ENCODE peak calls at places on chromosomes 6 and 20, in four cellular contexts. Y, W, N and Q are unnamed samples.

GRCh38 chr6:39444479-39445019 is 122.0 kb upstream of the KCNK16 start:
- DNase-seq in Y (no peak), W (no peak), N (no peak), Q (no peak)

GRCh38 chr6:112311950-112312547 is 35.1 kb upstream of the RFPL4B start:
- DNase-seq in Y (peak), W (peak), N (peak), Q (no peak)

GRCh38 chr20:61539706-61540360 is 287.8 kb downstream of the CDH4 start:
- DNase-seq in Y (no peak), W (no peak), N (no peak), Q (no peak)

GRCh38 chr6:167233490-167233889 is 57.6 kb upstream of the UNC93A start:
- DNase-seq in Y (no peak), W (no peak), N (no peak), Q (no peak)

GRCh38 chr6:3363296-3364025 is 93.4 kb downstream of the SLC22A23 start:
- DNase-seq in Y (no peak), W (no peak), N (peak), Q (peak)

GRCh38 chr20:59598625-59599310 is 5.6 kb upstream of the PHACTR3 start:
- DNase-seq in Y (peak), W (peak), N (peak), Q (no peak)

GRCh38 chr6:20746805-20747204 is 212.5 kb downstream of the CDKAL1 start:
- DNase-seq in Y (no peak), W (no peak), N (no peak), Q (no peak)

GRCh38 chr6:42970859-42971612 is 7.9 kb downstream of the PEX6 start:
- DNase-seq in Y (peak), W (no peak), N (peak), Q (no peak)

GRCh38 chr20:4154958-4155411 is 139.6 kb upstream of the RNF24 start:
- DNase-seq in Y (no peak), W (no peak), N (no peak), Q (no peak)

GRCh38 chr6:26613717-26614683 is 17.2 kb downstream of the ABT1 start:
- DNase-seq in Y (peak), W (peak), N (no peak), Q (no peak)

GRCh38 chr6:30930506-30930905 is 1.5 kb downstream of the SFTA2 start:
- DNase-seq in Y (no peak), W (no peak), N (no peak), Q (no peak)

GRCh38 chr20:15700147-15700765 is 873.0 kb downstream of the KIF16B start:
- DNase-seq in Y (peak), W (no peak), N (no peak), Q (no peak)

GRCh38 chr20:15706719-15707118 is 866.5 kb downstream of the KIF16B start:
- DNase-seq in Y (no peak), W (no peak), N (peak), Q (no peak)

GRCh38 chr20:15702161-15702560 is 871.1 kb downstream of the KIF16B start:
- DNase-seq in Y (no peak), W (no peak), N (no peak), Q (no peak)

GRCh38 chr20:15705975-15706374 is 867.3 kb downstream of the KIF16B start:
- DNase-seq in Y (no peak), W (no peak), N (no peak), Q (no peak)

DNA sequence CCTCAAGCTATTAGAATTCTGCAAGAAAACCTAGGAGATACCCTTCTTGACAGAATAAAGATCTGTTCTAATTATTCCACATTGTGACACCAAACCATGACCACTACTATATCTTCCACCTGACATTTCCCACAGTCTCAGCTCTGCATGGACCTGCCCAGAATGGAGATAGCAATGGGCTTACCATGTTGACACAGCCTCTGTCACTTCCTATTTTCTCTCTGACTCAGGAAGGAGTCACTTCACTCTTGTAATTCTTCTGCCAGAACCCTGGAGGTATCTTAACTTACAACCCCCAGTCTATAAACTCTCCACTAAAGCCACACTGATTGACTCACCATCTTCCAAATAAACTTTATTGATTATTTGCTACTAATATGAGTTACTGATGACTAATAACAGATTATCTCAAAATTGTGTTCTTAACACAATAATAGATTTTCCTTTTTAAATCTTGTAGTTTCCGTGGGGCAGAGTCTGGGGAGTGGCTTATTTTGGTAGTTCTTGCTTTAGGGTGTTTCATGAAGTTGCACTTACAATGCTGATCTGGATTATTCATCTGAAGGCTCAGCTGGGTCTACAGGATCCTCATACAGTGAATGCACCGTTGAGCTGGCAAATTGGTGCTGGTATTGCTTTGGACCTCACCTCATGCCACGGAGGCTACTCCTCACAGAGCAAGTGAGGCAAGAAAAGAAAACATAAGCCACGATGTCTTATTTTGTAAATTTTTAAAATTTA is 869.9 kb downstream of the KIF16B start:
- DNase-seq in Y (no peak), W (no peak), N (peak), Q (peak)
- H3K9ac ChIP-seq in Y (no peak), W (no peak), N (peak), Q (no peak)

GRCh38 chr6:37019065-37019450 is 13.6 kb downstream of the FGD2 start:
- DNase-seq in Y (no peak), W (no peak), N (peak), Q (no peak)
- H3K9ac ChIP-seq in Y (no peak), W (no peak), N (peak), Q (no peak)

GRCh38 chr6:46324706-46325105 is 153.9 kb upstream of the ENPP5 start:
- DNase-seq in Y (no peak), W (no peak), N (no peak), Q (no peak)
- H3K9ac ChIP-seq in Y (peak), W (no peak), N (no peak), Q (no peak)

GRCh38 chr6:87408721-87409155 is 966 bp downstream of the CFAP206 start:
- DNase-seq in Y (no peak), W (no peak), N (no peak), Q (no peak)
- H3K9ac ChIP-seq in Y (peak), W (peak), N (peak), Q (peak)

GRCh38 chr6:134293659-134294161 is 24.2 kb downstream of the SGK1 start:
- DNase-seq in Y (no peak), W (no peak), N (no peak), Q (no peak)

GRCh38 chr6:134296762-134297161 is 21.1 kb downstream of the SGK1 start:
- DNase-seq in Y (no peak), W (no peak), N (no peak), Q (no peak)

GRCh38 chr6:134291156-134291555 is 26.8 kb downstream of the SGK1 start:
- DNase-seq in Y (no peak), W (no peak), N (no peak), Q (no peak)

GRCh38 chr6:134299236-134299635 is 18.7 kb downstream of the SGK1 start:
- DNase-seq in Y (peak), W (no peak), N (peak), Q (no peak)

GRCh38 chr6:134295953-134296553 is 21.9 kb downstream of the SGK1 start:
- DNase-seq in Y (peak), W (no peak), N (peak), Q (peak)
- H3K9ac ChIP-seq in Y (peak), W (no peak), N (no peak), Q (no peak)